ENCODE peak calls at places on chromosome 1, in seven cellular contexts. I is MM.1S, Y is AG04450, Q is keratinocyte, L is left ventricle myocardium inferior, A is PC-9, B is mesenchymal stem cell. N is an unnamed sample.

GRCh38 chr1:209405183-209405823 is 178.2 kb upstream of the CAMK1G start:
- DNase-seq in L (no peak), B (no peak), Y (peak; percentile 15), I (no peak), Q (no peak), A (no peak), N (peak; percentile 53)

GRCh38 chr1:188706742-188707141 is 1770.9 kb downstream of the BRINP3 start:
- DNase-seq in B (peak; percentile 85), Y (peak; percentile 8), L (no peak), Q (peak; percentile 41), I (no peak), A (peak; percentile 29), N (peak; percentile 55)

GRCh38 chr1:2948751-2949680 is 72.3 kb upstream of the ACTRT2 start:
- DNase-seq in L (peak; percentile 8), I (no peak), A (no peak), Q (no peak), B (no peak), Y (no peak), N (no peak)

GRCh38 chr1:39933956-39934941 is 20.7 kb upstream of the MFSD2A start:
- DNase-seq in L (peak; percentile 57), Y (peak; percentile 75), B (peak; percentile 92), A (peak; percentile 17), I (no peak), Q (peak; percentile 97), N (peak; percentile 68)

GRCh38 chr1:3423245-3423829 is 31.1 kb upstream of the ARHGEF16 start:
- DNase-seq in Y (no peak), Q (no peak), L (peak; percentile 88), B (no peak), A (no peak), I (no peak), N (no peak)

GRCh38 chr1:6860401-6860800 is 75.1 kb downstream of the CAMTA1 start:
- DNase-seq in A (peak; percentile 12), I (no peak), B (peak; percentile 57), Q (no peak), Y (peak; percentile 23), L (no peak), N (peak; percentile 82)

GRCh38 chr1:66996018-66996682 is 57.8 kb downstream of the SLC35D1 start:
- DNase-seq in I (peak; percentile 78), A (peak; percentile 49), B (peak; percentile 72), Q (no peak), Y (peak; percentile 55), L (no peak), N (peak; percentile 74)

GRCh38 chr1:204409878-204410763 is 1.5 kb downstream of the PPP1R15B start:
- DNase-seq in A (no peak), Q (no peak), B (no peak), L (no peak), Y (no peak), I (no peak), N (peak; percentile 13)

GRCh38 chr1:208228026-208228425 is 16.2 kb downstream of the PLXNA2 start:
- DNase-seq in I (no peak), A (no peak), B (no peak), L (no peak), Q (no peak), Y (no peak), N (no peak)

GRCh38 chr1:200665851-200666250 is 3.9 kb downstream of the DDX59 start:
- DNase-seq in A (no peak), Y (no peak), B (no peak), Q (no peak), I (no peak), L (no peak), N (no peak)

DNA sequence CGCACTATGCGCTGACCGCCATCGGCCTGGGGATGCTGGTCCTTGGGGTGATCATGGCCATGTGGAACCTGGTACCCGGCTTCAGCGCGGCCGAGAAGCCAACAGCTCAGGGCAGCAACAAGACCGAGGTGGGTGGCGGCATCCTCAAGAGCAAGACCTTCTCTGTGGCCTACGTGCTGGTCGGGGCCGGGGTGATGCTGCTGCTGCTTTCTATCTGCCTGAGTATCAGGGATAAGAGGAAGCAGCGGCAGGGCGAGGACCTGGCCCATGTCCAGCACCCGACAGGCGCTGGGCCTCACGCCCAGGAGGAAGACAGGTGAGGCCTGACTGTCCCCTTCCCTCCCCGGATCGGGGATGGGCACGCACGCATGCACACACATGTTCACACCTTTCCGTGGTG is 31.9 kb upstream of the FHAD1 start:
- DNase-seq in I (no peak), B (no peak), Y (no peak), L (peak; percentile 24), Q (no peak), A (no peak), N (no peak)
- H3K27ac ChIP-seq in I (no peak overlapping the region), B (peak overlapping the region; percentile 92), Y (peak overlapping the region; percentile 52), L (peak overlapping the region; percentile 58), Q (no peak overlapping the region), A (no peak overlapping the region), N (no peak overlapping the region)

GRCh38 chr1:206545351-206545750 is 38.0 kb downstream of the RASSF5 start:
- DNase-seq in A (no peak), I (no peak), Q (no peak), Y (no peak), B (no peak), L (no peak), N (no peak)
- H3K27me3 ChIP-seq in A (no peaks in the 10 kb centered on the region), I (no peaks in the 10 kb centered on the region), Q (no peaks in the 10 kb centered on the region), Y (peaks cover 19% of the 10 kb centered on the region), B (peaks cover 21% of the 10 kb centered on the region), L (no peaks in the 10 kb centered on the region), N (peaks cover 2% of the 10 kb centered on the region)

GRCh38 chr1:4653796-4654715 is at the start of gene AJAP1:
- DNase-seq in L (no peak), Q (no peak), Y (no peak), A (no peak), B (no peak), I (no peak), N (no peak)
- H3K4me3 ChIP-seq in L (peak within 1 kb of the TSS; percentile 57), Q (peak within 1 kb of the TSS; percentile 76), Y (no peak within 1 kb of the TSS), A (no peak within 1 kb of the TSS), B (no peak within 1 kb of the TSS), I (no peak within 1 kb of the TSS), N (peak within 1 kb of the TSS; percentile 57)

GRCh38 chr1:225739542-225740107 is 38.0 kb upstream of the SRP9 start:
- DNase-seq in B (no peak), Q (no peak), A (no peak), I (no peak), L (no peak), Y (no peak), N (no peak)

GRCh38 chr1:225737179-225737578 is 40.4 kb upstream of the SRP9 start:
- DNase-seq in L (no peak), Q (no peak), B (no peak), A (peak; percentile 73), Y (no peak), I (no peak), N (no peak)

GRCh38 chr1:225736651-225737097 is 41.0 kb upstream of the SRP9 start:
- DNase-seq in Y (no peak), L (no peak), B (peak; percentile 34), Q (no peak), A (no peak), I (no peak), N (no peak)

GRCh38 chr1:225738763-225739162 is 38.9 kb upstream of the SRP9 start:
- DNase-seq in L (no peak), I (no peak), Q (no peak), B (no peak), A (no peak), Y (no peak), N (no peak)

GRCh38 chr1:225737866-225738265 is 39.8 kb upstream of the SRP9 start:
- DNase-seq in L (no peak), Y (no peak), Q (no peak), B (no peak), A (no peak), I (no peak), N (no peak)
- H3K27ac ChIP-seq in L (no peak overlapping the region), Y (no peak overlapping the region), Q (no peak overlapping the region), B (no peak overlapping the region), A (peak overlapping the region; percentile 86), I (no peak overlapping the region), N (no peak overlapping the region)

DNA sequence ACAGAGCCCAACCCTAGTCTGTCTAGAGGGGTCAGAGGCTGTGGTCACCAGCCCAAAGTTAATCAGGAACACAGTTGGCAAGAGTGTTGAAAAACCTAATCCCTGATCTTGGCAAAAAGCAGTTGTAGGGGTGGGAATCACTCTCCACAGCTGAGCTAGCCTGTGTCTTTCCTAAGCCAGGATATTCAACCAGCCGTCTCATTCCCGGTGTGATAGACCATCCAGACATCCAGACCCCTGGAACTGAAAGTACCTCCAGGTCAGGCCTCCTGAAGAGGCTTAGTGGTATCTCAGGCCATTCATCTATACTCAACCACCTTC is 4.9 kb downstream of the LHX9 start:
- DNase-seq in L (no peak), Q (no peak), I (no peak), B (no peak), A (no peak), Y (no peak), N (no peak)
- H3K27me3 ChIP-seq in L (peaks cover 100% of the 10 kb centered on the region), Q (peaks cover 68% of the 10 kb centered on the region), I (peaks cover 29% of the 10 kb centered on the region), B (peaks cover 72% of the 10 kb centered on the region), A (no peaks in the 10 kb centered on the region), Y (peaks cover 79% of the 10 kb centered on the region), N (peaks cover 84% of the 10 kb centered on the region)